ENCODE peak calls at places on chromosomes 13 and 19, in five cellular contexts. S, H, C, W and L are unnamed samples.

GRCh38 chr19:35199481-35199880 is 29.1 kb downstream of the FAM187B start:
- DNase-seq in S (no peak), H (no peak), C (no peak), W (no peak), L (no peak)

GRCh38 chr13:29846475-29847256 is 3.8 kb downstream of the UBL3 start:
- DNase-seq in S (no peak), H (no peak), C (no peak), W (no peak), L (no peak)

GRCh38 chr13:43300817-43301216 is 277.4 kb downstream of the DNAJC15 start:
- DNase-seq in S (no peak), H (no peak), C (no peak), W (no peak), L (no peak)

GRCh38 chr13:98874029-98874397 is 103.9 kb downstream of the DOCK9 start:
- DNase-seq in S (no peak), H (no peak), C (no peak), W (no peak), L (no peak)

GRCh38 chr13:81089758-81090157 is 748.8 kb upstream of the SPRY2 start:
- DNase-seq in S (no peak), H (no peak), C (no peak), W (no peak), L (no peak)

GRCh38 chr19:12974301-12975220 is 5.2 kb downstream of the DAND5 start:
- DNase-seq in S (no peak), H (no peak), C (no peak), W (no peak), L (no peak)

GRCh38 chr19:1566392-1567115 is 1.6 kb downstream of the MEX3D start:
- DNase-seq in S (no peak), H (peak; percentile 84), C (peak; percentile 45), W (peak; percentile 75), L (no peak)

GRCh38 chr13:20391597-20392452 is 133.8 kb downstream of the CRYL1 start:
- DNase-seq in S (no peak), H (no peak), C (no peak), W (no peak), L (no peak)

GRCh38 chr19:16903347-16903746 is 14.5 kb downstream of the F2RL3 start:
- DNase-seq in S (no peak), H (no peak), C (no peak), W (peak; percentile 42), L (no peak)

DNA sequence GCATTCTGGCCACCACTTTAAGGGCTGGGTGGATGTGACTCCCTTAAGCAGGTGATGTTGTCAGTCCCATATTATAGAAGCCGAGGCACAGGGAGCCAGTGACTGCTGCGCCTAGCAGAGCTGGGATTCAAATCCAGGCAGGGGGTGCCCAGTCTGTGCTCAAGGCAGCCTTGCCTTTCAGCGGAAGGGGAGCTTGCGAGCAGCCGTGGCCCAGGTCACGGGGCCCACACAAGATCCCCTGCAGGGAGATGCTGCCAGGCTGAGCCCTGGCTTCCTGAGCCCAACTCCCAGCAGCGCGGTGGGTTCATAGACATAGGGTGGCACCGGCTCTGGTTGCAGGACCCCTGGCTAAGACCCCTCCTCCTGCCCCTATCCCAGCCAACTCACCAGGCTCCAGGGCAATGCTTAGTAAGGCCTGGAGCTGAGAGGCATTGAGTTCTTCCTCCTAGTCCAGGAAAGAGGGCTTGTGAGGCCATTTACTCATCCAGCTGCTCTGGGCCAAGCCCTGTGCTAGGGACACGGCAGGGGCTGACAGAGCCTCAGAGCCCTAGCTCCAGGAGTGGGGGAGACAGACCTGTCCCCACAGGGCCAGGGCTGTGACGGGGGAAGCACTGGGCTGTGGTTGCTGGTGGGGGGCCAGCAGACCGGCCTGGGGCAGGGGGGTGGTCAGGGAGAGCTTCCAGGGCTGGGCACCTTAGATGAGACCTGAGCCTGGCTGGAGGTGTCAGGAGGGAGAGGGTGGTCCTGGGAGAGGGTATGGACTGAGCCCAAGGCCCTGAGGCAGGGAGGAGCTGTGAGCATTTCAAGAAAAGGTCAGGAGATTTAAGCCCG is 9.6 kb downstream of the CAPN12 start:
- DNase-seq in S (peak; percentile 62), H (no peak), C (no peak), W (peak; percentile 62), L (no peak)
- H3K4me1 ChIP-seq in S (peaks cover 20% of the 10 kb centered on the region), H (no peaks in the 10 kb centered on the region), C (peaks cover 28% of the 10 kb centered on the region), W (peaks cover 8% of the 10 kb centered on the region), L (peaks cover 14% of the 10 kb centered on the region)

GRCh38 chr19:55592391-55593090 is 6.8 kb downstream of the FIZ1 start:
- DNase-seq in S (no peak), H (peak; percentile 75), C (no peak), W (peak; percentile 47), L (no peak)
- H3K27ac ChIP-seq in S (no peak overlapping the region), H (no peak overlapping the region), C (no peak overlapping the region), W (no peak overlapping the region), L (no peak overlapping the region)

GRCh38 chr19:46979103-46979769 is 40.4 kb upstream of the NPAS1 start:
- DNase-seq in S (no peak), H (no peak), C (no peak), W (peak; percentile 77), L (peak; percentile 71)
- H3K4me1 ChIP-seq in S (peaks cover 35% of the 10 kb centered on the region), H (peaks cover 30% of the 10 kb centered on the region), C (peaks cover 58% of the 10 kb centered on the region), W (peaks cover 85% of the 10 kb centered on the region), L (peaks cover 75% of the 10 kb centered on the region)

GRCh38 chr13:95236774-95237173 is 64.5 kb downstream of the ABCC4 start:
- DNase-seq in S (no peak), H (no peak), C (no peak), W (no peak), L (no peak)

GRCh38 chr13:95233026-95233635 is 68.1 kb downstream of the ABCC4 start:
- DNase-seq in S (no peak), H (no peak), C (no peak), W (no peak), L (no peak)

GRCh38 chr13:95235944-95236343 is 65.3 kb downstream of the ABCC4 start:
- DNase-seq in S (no peak), H (no peak), C (no peak), W (no peak), L (no peak)

GRCh38 chr13:95235199-95235726 is 66.0 kb downstream of the ABCC4 start:
- DNase-seq in S (no peak), H (no peak), C (no peak), W (no peak), L (no peak)

GRCh38 chr13:95234242-95234641 is 67.0 kb downstream of the ABCC4 start:
- DNase-seq in S (no peak), H (no peak), C (no peak), W (no peak), L (no peak)
- H3K27ac ChIP-seq in S (no peak overlapping the region), H (no peak overlapping the region), C (no peak overlapping the region), W (no peak overlapping the region), L (no peak overlapping the region)

GRCh38 chr19:32526895-32527294 is 54.1 kb upstream of the PDCD5 start:
- DNase-seq in S (no peak), H (no peak), C (no peak), W (no peak), L (no peak)
- H3K4me1 ChIP-seq in S (no peaks in the 10 kb centered on the region), H (no peaks in the 10 kb centered on the region), C (no peaks in the 10 kb centered on the region), W (no peaks in the 10 kb centered on the region), L (no peaks in the 10 kb centered on the region)

DNA sequence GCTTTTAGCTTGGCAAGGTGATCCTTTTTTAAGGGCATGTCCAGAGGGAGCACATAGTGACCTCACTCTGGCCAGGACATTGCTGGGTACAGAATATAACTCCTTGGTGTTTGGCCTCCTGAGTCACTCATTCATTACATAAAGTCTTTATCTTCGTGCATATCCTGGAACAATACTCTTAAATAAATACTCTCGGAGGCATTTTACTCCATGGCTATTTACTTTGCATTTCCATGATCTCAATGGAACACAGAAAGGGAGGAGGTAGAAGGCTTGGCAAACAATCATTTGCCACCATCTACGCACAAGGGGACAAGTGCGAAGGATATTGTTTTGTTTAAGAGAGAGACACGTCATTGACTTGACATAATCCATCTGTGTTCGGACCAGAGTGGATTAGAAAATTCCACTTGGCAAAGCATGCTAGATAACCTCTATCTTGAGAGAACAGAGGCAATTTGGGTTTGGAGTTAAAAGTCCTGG is 210.0 kb downstream of the IRS2 start:
- DNase-seq in S (no peak), H (no peak), C (no peak), W (no peak), L (no peak)
- H3K27ac ChIP-seq in S (no peak overlapping the region), H (no peak overlapping the region), C (no peak overlapping the region), W (no peak overlapping the region), L (no peak overlapping the region)

GRCh38 chr13:52012512-52012836 is 276 bp downstream of the ALG11 start:
- DNase-seq in S (no peak), H (no peak), C (no peak), W (no peak), L (no peak)
- H3K4me1 ChIP-seq in S (peaks cover 7% of the 10 kb centered on the region), H (peaks cover 14% of the 10 kb centered on the region), C (peaks cover 7% of the 10 kb centered on the region), W (peaks cover 17% of the 10 kb centered on the region), L (peaks cover 24% of the 10 kb centered on the region)

GRCh38 chr19:5951338-5951861 is 26.5 kb downstream of the RANBP3 start:
- DNase-seq in S (no peak), H (peak; percentile 77), C (no peak), W (no peak), L (no peak)

GRCh38 chr19:5952193-5953033 is 25.5 kb downstream of the RANBP3 start:
- DNase-seq in S (no peak), H (no peak), C (no peak), W (no peak), L (no peak)

GRCh38 chr19:5948697-5949564 is 29.0 kb downstream of the RANBP3 start:
- DNase-seq in S (no peak), H (peak; percentile 2), C (no peak), W (no peak), L (no peak)

GRCh38 chr19:5949792-5950305 is 28.1 kb downstream of the RANBP3 start:
- DNase-seq in S (no peak), H (peak; percentile 82), C (no peak), W (no peak), L (no peak)

GRCh38 chr19:5950744-5951143 is 27.2 kb downstream of the RANBP3 start:
- DNase-seq in S (no peak), H (no peak), C (no peak), W (no peak), L (no peak)
- H3K27ac ChIP-seq in S (no peak overlapping the region), H (no peak overlapping the region), C (peak overlapping the region; percentile 85), W (no peak overlapping the region), L (no peak overlapping the region)

GRCh38 chr19:48877900-48878218 is 5.6 kb downstream of the PPP1R15A start:
- DNase-seq in S (no peak), H (no peak), C (no peak), W (no peak), L (no peak)
- H3K4me1 ChIP-seq in S (peaks cover 5% of the 10 kb centered on the region), H (peaks cover 22% of the 10 kb centered on the region), C (peaks cover 25% of the 10 kb centered on the region), W (peaks cover 40% of the 10 kb centered on the region), L (peaks cover 25% of the 10 kb centered on the region)